ENCODE peak calls at places on chromosome 22, in nine cellular contexts. One of them, this sample, is unnamed.
A peak's percentile ranks its signal among the peaks of the same experiment; 100 is the strongest.

GRCh38 chr22:23035557-23036277 is 34.6 kb upstream of the GNAZ start:
- DNase-seq in fibroblast of lung: no peak
- DNase-seq in GM23338: no peak
- DNase-seq in CD4-positive, alpha-beta T cell: no peak
- DNase-seq in Peyer's patch: peak; percentile 77
- DNase-seq in breast epithelium: no peak
- DNase-seq in IMR-90: no peak
- DNase-seq in A549: no peak
- DNase-seq in lower lobe of right lung: no peak
- DNase-seq in this sample: no peak

GRCh38 chr22:37486224-37486845 is at the start of gene MFNG:
- DNase-seq in fibroblast of lung: peak; percentile 17
- DNase-seq in breast epithelium: no peak
- DNase-seq in GM23338: peak; percentile 82
- DNase-seq in CD4-positive, alpha-beta T cell: peak; percentile 75
- DNase-seq in Peyer's patch: peak; percentile 86
- DNase-seq in lower lobe of right lung: peak; percentile 90
- DNase-seq in A549: peak; percentile 54
- DNase-seq in IMR-90: peak; percentile 6
- DNase-seq in this sample: peak; percentile 51

GRCh38 chr22:27397948-27398330 is 403.6 kb downstream of the MN1 start:
- DNase-seq in CD4-positive, alpha-beta T cell: no peak
- DNase-seq in breast epithelium: no peak
- DNase-seq in A549: no peak
- DNase-seq in GM23338: no peak
- DNase-seq in Peyer's patch: no peak
- DNase-seq in lower lobe of right lung: peak; percentile 53
- DNase-seq in IMR-90: peak; percentile 50
- DNase-seq in fibroblast of lung: peak; percentile 85
- DNase-seq in this sample: no peak

GRCh38 chr22:46060292-46061123 is 83.5 kb upstream of the WNT7B start:
- DNase-seq in CD4-positive, alpha-beta T cell: no peak
- DNase-seq in breast epithelium: peak; percentile 7
- DNase-seq in fibroblast of lung: no peak
- DNase-seq in GM23338: no peak
- DNase-seq in A549: no peak
- DNase-seq in lower lobe of right lung: peak; percentile 4
- DNase-seq in IMR-90: no peak
- DNase-seq in Peyer's patch: no peak
- DNase-seq in this sample: no peak

GRCh38 chr22:28000361-28000760 is 81.3 kb upstream of the PITPNB start:
- DNase-seq in IMR-90: no peak
- DNase-seq in CD4-positive, alpha-beta T cell: no peak
- DNase-seq in GM23338: no peak
- DNase-seq in breast epithelium: no peak
- DNase-seq in fibroblast of lung: no peak
- DNase-seq in lower lobe of right lung: peak; percentile 32
- DNase-seq in Peyer's patch: no peak
- DNase-seq in A549: no peak
- DNase-seq in this sample: no peak

GRCh38 chr22:42289671-42290269 is 19.3 kb upstream of the TCF20 start:
- DNase-seq in lower lobe of right lung: no peak
- DNase-seq in breast epithelium: no peak
- DNase-seq in CD4-positive, alpha-beta T cell: no peak
- DNase-seq in Peyer's patch: no peak
- DNase-seq in A549: no peak
- DNase-seq in IMR-90: no peak
- DNase-seq in fibroblast of lung: no peak
- DNase-seq in GM23338: no peak
- DNase-seq in this sample: no peak

GRCh38 chr22:24730864-24731263 is 43.7 kb downstream of the PIWIL3 start:
- DNase-seq in CD4-positive, alpha-beta T cell: no peak
- DNase-seq in lower lobe of right lung: no peak
- DNase-seq in IMR-90: no peak
- DNase-seq in breast epithelium: no peak
- DNase-seq in A549: no peak
- DNase-seq in fibroblast of lung: no peak
- DNase-seq in Peyer's patch: no peak
- DNase-seq in GM23338: peak; percentile 67
- DNase-seq in this sample: no peak

GRCh38 chr22:29478326-29479276 is 1.4 kb upstream of the NEFH start:
- DNase-seq in A549: peak; percentile 18
- DNase-seq in GM23338: peak; percentile 71
- DNase-seq in Peyer's patch: no peak
- DNase-seq in CD4-positive, alpha-beta T cell: peak; percentile 27
- DNase-seq in IMR-90: no peak
- DNase-seq in fibroblast of lung: no peak
- DNase-seq in lower lobe of right lung: no peak
- DNase-seq in breast epithelium: no peak
- DNase-seq in this sample: no peak

GRCh38 chr22:26756675-26757293 is 99.4 kb downstream of the MIAT start:
- DNase-seq in CD4-positive, alpha-beta T cell: peak; percentile 5
- DNase-seq in fibroblast of lung: peak; percentile 16
- DNase-seq in Peyer's patch: no peak
- DNase-seq in GM23338: peak; percentile 84
- DNase-seq in IMR-90: peak; percentile 36
- DNase-seq in A549: no peak
- DNase-seq in lower lobe of right lung: peak; percentile 66
- DNase-seq in breast epithelium: peak; percentile 62
- DNase-seq in this sample: no peak

GRCh38 chr22:37229805-37230672 is 14.0 kb downstream of the RAC2 start:
- DNase-seq in IMR-90: peak; percentile 51
- DNase-seq in breast epithelium: no peak
- DNase-seq in fibroblast of lung: no peak
- DNase-seq in A549: no peak
- DNase-seq in CD4-positive, alpha-beta T cell: peak; percentile 88
- DNase-seq in GM23338: no peak
- DNase-seq in lower lobe of right lung: peak; percentile 80
- DNase-seq in Peyer's patch: peak; percentile 97
- DNase-seq in this sample: no peak

GRCh38 chr22:41975299-41976069 is 6.2 kb downstream of the SEPTIN3 start:
- DNase-seq in Peyer's patch: no peak
- DNase-seq in A549: no peak
- DNase-seq in breast epithelium: no peak
- DNase-seq in CD4-positive, alpha-beta T cell: no peak
- DNase-seq in fibroblast of lung: no peak
- DNase-seq in IMR-90: no peak
- DNase-seq in lower lobe of right lung: no peak
- DNase-seq in GM23338: no peak
- DNase-seq in this sample: no peak

GRCh38 chr22:48250937-48251530 is 1488.6 kb downstream of the TBC1D22A start:
- DNase-seq in Peyer's patch: no peak
- DNase-seq in CD4-positive, alpha-beta T cell: no peak
- DNase-seq in A549: no peak
- DNase-seq in lower lobe of right lung: no peak
- DNase-seq in breast epithelium: no peak
- DNase-seq in IMR-90: no peak
- DNase-seq in fibroblast of lung: no peak
- DNase-seq in GM23338: no peak
- DNase-seq in this sample: no peak

GRCh38 chr22:48250286-48250895 is 1487.9 kb downstream of the TBC1D22A start:
- DNase-seq in A549: no peak
- DNase-seq in CD4-positive, alpha-beta T cell: no peak
- DNase-seq in GM23338: no peak
- DNase-seq in fibroblast of lung: no peak
- DNase-seq in breast epithelium: no peak
- DNase-seq in Peyer's patch: no peak
- DNase-seq in IMR-90: no peak
- DNase-seq in lower lobe of right lung: no peak
- DNase-seq in this sample: no peak

GRCh38 chr22:48248901-48249455 is 1486.5 kb downstream of the TBC1D22A start:
- DNase-seq in fibroblast of lung: no peak
- DNase-seq in GM23338: no peak
- DNase-seq in A549: no peak
- DNase-seq in breast epithelium: no peak
- DNase-seq in CD4-positive, alpha-beta T cell: no peak
- DNase-seq in IMR-90: no peak
- DNase-seq in lower lobe of right lung: no peak
- DNase-seq in Peyer's patch: no peak
- DNase-seq in this sample: no peak

GRCh38 chr22:48251629-48252028 is 1489.2 kb downstream of the TBC1D22A start:
- DNase-seq in lower lobe of right lung: no peak
- DNase-seq in CD4-positive, alpha-beta T cell: no peak
- DNase-seq in breast epithelium: no peak
- DNase-seq in Peyer's patch: no peak
- DNase-seq in IMR-90: no peak
- DNase-seq in GM23338: no peak
- DNase-seq in fibroblast of lung: no peak
- DNase-seq in A549: no peak
- DNase-seq in this sample: no peak

GRCh38 chr22:48249721-48250268 is 1487.3 kb downstream of the TBC1D22A start:
- DNase-seq in A549: no peak
- DNase-seq in fibroblast of lung: no peak
- DNase-seq in lower lobe of right lung: no peak
- DNase-seq in IMR-90: no peak
- DNase-seq in GM23338: no peak
- DNase-seq in breast epithelium: no peak
- DNase-seq in Peyer's patch: no peak
- DNase-seq in CD4-positive, alpha-beta T cell: no peak
- DNase-seq in this sample: no peak
- H3K27ac ChIP-seq in A549: peak overlapping the region; percentile 33
- H3K27ac ChIP-seq in fibroblast of lung: no peak overlapping the region
- H3K27ac ChIP-seq in lower lobe of right lung: no peak overlapping the region
- H3K27ac ChIP-seq in IMR-90: no peak overlapping the region
- H3K27ac ChIP-seq in GM23338: no peak overlapping the region
- H3K27ac ChIP-seq in breast epithelium: no peak overlapping the region
- H3K27ac ChIP-seq in Peyer's patch: no peak overlapping the region
- H3K27ac ChIP-seq in CD4-positive, alpha-beta T cell: no peak overlapping the region
- H3K27ac ChIP-seq in this sample: no peak overlapping the region

GRCh38 chr22:21000215-21000986 is 1.5 kb downstream of the THAP7 start:
- DNase-seq in A549: no peak
- DNase-seq in IMR-90: no peak
- DNase-seq in lower lobe of right lung: no peak
- DNase-seq in GM23338: no peak
- DNase-seq in fibroblast of lung: no peak
- DNase-seq in Peyer's patch: no peak
- DNase-seq in CD4-positive, alpha-beta T cell: no peak
- DNase-seq in breast epithelium: no peak
- DNase-seq in this sample: no peak
- TF ChIP-seq CTCF in A549: no peak
- TF ChIP-seq CTCF in IMR-90: no peak
- TF ChIP-seq CTCF in lower lobe of right lung: no peak
- TF ChIP-seq CTCF in GM23338: no peak
- TF ChIP-seq CTCF in fibroblast of lung: no peak
- TF ChIP-seq CTCF in Peyer's patch: no peak
- TF ChIP-seq CTCF in CD4-positive, alpha-beta T cell: no peak
- TF ChIP-seq CTCF in breast epithelium: no peak
- TF ChIP-seq CTCF in this sample: no peak

GRCh38 chr22:44823806-44824205 is 71.4 kb downstream of the ARHGAP8 start:
- DNase-seq in A549: no peak
- DNase-seq in breast epithelium: no peak
- DNase-seq in CD4-positive, alpha-beta T cell: no peak
- DNase-seq in lower lobe of right lung: no peak
- DNase-seq in fibroblast of lung: no peak
- DNase-seq in GM23338: no peak
- DNase-seq in IMR-90: no peak
- DNase-seq in Peyer's patch: no peak
- DNase-seq in this sample: no peak

GRCh38 chr22:44823396-44823795 is 71.0 kb downstream of the ARHGAP8 start:
- DNase-seq in IMR-90: no peak
- DNase-seq in lower lobe of right lung: no peak
- DNase-seq in GM23338: no peak
- DNase-seq in fibroblast of lung: no peak
- DNase-seq in Peyer's patch: no peak
- DNase-seq in breast epithelium: no peak
- DNase-seq in CD4-positive, alpha-beta T cell: no peak
- DNase-seq in A549: no peak
- DNase-seq in this sample: no peak

GRCh38 chr22:44824271-44824670 is 71.9 kb downstream of the ARHGAP8 start:
- DNase-seq in lower lobe of right lung: no peak
- DNase-seq in GM23338: no peak
- DNase-seq in A549: no peak
- DNase-seq in fibroblast of lung: no peak
- DNase-seq in CD4-positive, alpha-beta T cell: no peak
- DNase-seq in IMR-90: no peak
- DNase-seq in Peyer's patch: no peak
- DNase-seq in breast epithelium: no peak
- DNase-seq in this sample: no peak

GRCh38 chr22:44821741-44822425 is 69.5 kb downstream of the ARHGAP8 start:
- DNase-seq in breast epithelium: no peak
- DNase-seq in IMR-90: no peak
- DNase-seq in CD4-positive, alpha-beta T cell: no peak
- DNase-seq in GM23338: no peak
- DNase-seq in Peyer's patch: no peak
- DNase-seq in fibroblast of lung: no peak
- DNase-seq in A549: no peak
- DNase-seq in lower lobe of right lung: no peak
- DNase-seq in this sample: no peak

DNA sequence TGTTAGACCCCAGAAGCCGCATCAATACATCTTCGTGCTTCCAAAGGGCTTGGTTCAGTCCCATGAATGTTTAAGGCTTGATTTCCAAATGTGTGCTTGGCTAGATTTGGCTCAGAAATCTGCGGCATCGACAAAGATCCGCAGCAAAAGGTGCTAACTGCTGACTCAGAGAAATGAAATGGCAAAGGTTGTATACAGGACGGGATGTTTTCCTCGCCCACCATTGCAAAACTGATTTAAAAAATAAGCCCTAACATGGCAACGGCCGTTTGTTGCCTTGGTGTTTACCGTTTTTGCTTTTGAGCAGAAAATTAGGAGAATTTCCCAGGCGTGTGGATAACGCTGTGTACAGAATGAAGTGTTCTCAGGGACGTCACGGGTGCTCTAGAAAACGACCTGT is 70.1 kb downstream of the ARHGAP8 start:
- DNase-seq in GM23338: no peak
- DNase-seq in fibroblast of lung: no peak
- DNase-seq in IMR-90: no peak
- DNase-seq in CD4-positive, alpha-beta T cell: no peak
- DNase-seq in Peyer's patch: no peak
- DNase-seq in lower lobe of right lung: no peak
- DNase-seq in breast epithelium: no peak
- DNase-seq in A549: no peak
- DNase-seq in this sample: no peak
- H3K27ac ChIP-seq in GM23338: no peak overlapping the region
- H3K27ac ChIP-seq in fibroblast of lung: no peak overlapping the region
- H3K27ac ChIP-seq in IMR-90: no peak overlapping the region
- H3K27ac ChIP-seq in CD4-positive, alpha-beta T cell: no peak overlapping the region
- H3K27ac ChIP-seq in Peyer's patch: no peak overlapping the region
- H3K27ac ChIP-seq in lower lobe of right lung: no peak overlapping the region
- H3K27ac ChIP-seq in breast epithelium: no peak overlapping the region
- H3K27ac ChIP-seq in A549: no peak overlapping the region
- H3K27ac ChIP-seq in this sample: no peak overlapping the region

DNA sequence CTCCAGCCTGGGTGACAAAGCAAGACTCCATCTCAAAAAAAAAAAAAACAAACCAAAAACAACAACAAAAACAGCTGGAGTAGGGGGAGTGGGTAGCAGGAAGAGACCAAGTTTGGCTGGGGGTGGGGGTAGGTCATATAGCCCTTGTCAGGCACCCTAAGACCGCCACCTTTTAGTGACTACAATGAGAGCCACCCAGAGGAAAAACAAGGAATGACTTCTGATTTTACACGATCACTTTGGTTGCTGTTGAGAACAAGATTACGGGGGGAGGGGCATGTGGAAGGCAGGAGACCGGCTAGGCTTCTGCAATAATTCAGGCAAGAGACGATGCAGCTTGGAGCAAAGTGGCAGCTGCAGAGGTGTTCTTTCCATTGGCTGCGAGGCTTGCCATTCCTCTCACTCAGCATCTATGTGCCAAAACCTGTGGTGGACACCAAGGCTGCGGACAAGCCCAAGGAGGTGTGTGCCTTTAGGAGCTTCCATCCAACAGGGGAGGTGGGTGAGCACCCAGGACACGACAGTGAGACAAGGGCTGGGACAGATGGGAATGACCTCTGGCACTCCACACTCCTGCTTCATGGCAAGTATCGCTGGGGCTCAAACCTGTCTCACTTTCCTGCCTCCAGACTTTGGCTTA is 1.7 kb downstream of the RPS19BP1 start:
- DNase-seq in fibroblast of lung: peak; percentile 54
- DNase-seq in CD4-positive, alpha-beta T cell: no peak
- DNase-seq in breast epithelium: no peak
- DNase-seq in GM23338: peak; percentile 89
- DNase-seq in Peyer's patch: no peak
- DNase-seq in A549: no peak
- DNase-seq in IMR-90: peak; percentile 41
- DNase-seq in lower lobe of right lung: peak; percentile 38
- DNase-seq in this sample: no peak
- TF ChIP-seq CTCF in fibroblast of lung: peak; percentile 22
- TF ChIP-seq CTCF in CD4-positive, alpha-beta T cell: no peak
- TF ChIP-seq CTCF in breast epithelium: no peak
- TF ChIP-seq CTCF in GM23338: peak; percentile 31
- TF ChIP-seq CTCF in Peyer's patch: peak; percentile 28
- TF ChIP-seq CTCF in A549: no peak
- TF ChIP-seq CTCF in IMR-90: peak; percentile 30
- TF ChIP-seq CTCF in lower lobe of right lung: no peak
- TF ChIP-seq CTCF in this sample: no peak